ENCODE peak calls at places on chromosome 6, in six cellular contexts. A, P, I, D, Z and J are unnamed samples.

GRCh38 chr6:7591770-7592169 is 1.8 kb downstream of the SNRNP48 start:
- DNase-seq in Z (no peak), P (no peak), I (no peak), D (no peak), A (no peak), J (no peak)

GRCh38 chr6:124298682-124299081 is 495.0 kb downstream of the NKAIN2 start:
- DNase-seq in P (no peak), I (no peak), Z (no peak), A (peak; percentile 31), D (no peak), J (no peak)

GRCh38 chr6:97947841-97948240 is 664.8 kb upstream of the MMS22L start:
- DNase-seq in P (no peak), Z (no peak), D (peak; percentile 9), A (peak; percentile 100), I (peak; percentile 82), J (peak; percentile 25)

GRCh38 chr6:109345986-109346385 is 36.3 kb downstream of the CD164 start:
- DNase-seq in Z (no peak), A (no peak), P (no peak), D (no peak), I (no peak), J (no peak)

GRCh38 chr6:131694832-131695426 is 6.3 kb downstream of the OR2A4 start:
- DNase-seq in P (peak; percentile 50), Z (no peak), I (peak; percentile 47), A (peak; percentile 16), D (peak; percentile 66), J (peak; percentile 74)

GRCh38 chr6:20313086-20313485 is 88.6 kb upstream of the E2F3 start:
- DNase-seq in D (no peak), I (no peak), Z (no peak), A (no peak), P (no peak), J (no peak)

GRCh38 chr6:2793491-2794151 is 28.4 kb downstream of the WRNIP1 start:
- DNase-seq in P (no peak), D (no peak), A (no peak), Z (no peak), I (no peak), J (peak; percentile 17)

GRCh38 chr6:160088069-160088773 is 33.4 kb upstream of the SLC22A1 start:
- DNase-seq in P (peak; percentile 76), A (peak; percentile 24), D (peak; percentile 71), Z (no peak), I (peak; percentile 4), J (peak; percentile 86)

GRCh38 chr6:122472022-122472340 is 374 bp upstream of the SERINC1 start:
- DNase-seq in D (no peak), I (no peak), P (no peak), Z (no peak), A (no peak), J (no peak)

GRCh38 chr6:106600329-106600728 is 29.0 kb downstream of the RTN4IP1 start:
- DNase-seq in Z (no peak), D (no peak), I (no peak), P (no peak), A (no peak), J (no peak)

GRCh38 chr6:136324981-136325380 is 35.3 kb upstream of the BCLAF1 start:
- DNase-seq in P (no peak), I (no peak), D (no peak), A (no peak), Z (no peak), J (no peak)

GRCh38 chr6:81894286-81894685 is 141.8 kb upstream of the TENT5A start:
- DNase-seq in P (peak; percentile 43), D (peak; percentile 36), Z (no peak), I (no peak), A (no peak), J (peak; percentile 88)

GRCh38 chr6:133752129-133752528 is 136.8 kb upstream of the TCF21 start:
- DNase-seq in I (no peak), A (no peak), D (no peak), Z (no peak), P (no peak), J (no peak)

GRCh38 chr6:46903175-46903574 is 18.6 kb downstream of the ADGRF5 start:
- DNase-seq in A (no peak), I (no peak), Z (no peak), D (no peak), P (no peak), J (no peak)

GRCh38 chr6:157281570-157281969 is 41.7 kb downstream of the TMEM242 start:
- DNase-seq in Z (no peak), D (peak; percentile 7), A (no peak), P (no peak), I (no peak), J (no peak)

GRCh38 chr6:125057392-125058246 is 95.4 kb downstream of the RNF217 start:
- DNase-seq in A (no peak), Z (no peak), P (no peak), D (no peak), I (no peak), J (no peak)

GRCh38 chr6:99822741-99823512 is 171.1 kb downstream of the MCHR2 start:
- DNase-seq in Z (no peak), P (peak; percentile 38), D (peak; percentile 16), I (peak; percentile 37), A (peak; percentile 34), J (peak; percentile 76)

GRCh38 chr6:40328376-40328987 is 258.7 kb downstream of the LRFN2 start:
- DNase-seq in P (no peak), I (peak; percentile 33), Z (no peak), D (no peak), A (no peak), J (no peak)

GRCh38 chr6:169189686-169190085 is 64.0 kb downstream of the THBS2 start:
- DNase-seq in I (no peak), A (no peak), P (no peak), D (no peak), Z (no peak), J (peak; percentile 32)

GRCh38 chr6:15473741-15474161 is 189.1 kb downstream of the DTNBP1 start:
- DNase-seq in D (peak; percentile 56), A (no peak), Z (no peak), P (no peak), I (no peak), J (peak; percentile 86)

GRCh38 chr6:118784641-118785164 is 109.2 kb upstream of the ASF1A start:
- DNase-seq in D (no peak), A (no peak), P (no peak), I (no peak), Z (no peak), J (no peak)

GRCh38 chr6:49072146-49072545 is 390.9 kb downstream of the MMUT start:
- DNase-seq in D (no peak), Z (no peak), A (no peak), I (no peak), P (no peak), J (no peak)

GRCh38 chr6:13049666-13050254 is 278.6 kb downstream of the TBC1D7 start:
- DNase-seq in A (no peak), P (no peak), I (no peak), D (no peak), Z (no peak), J (no peak)
- TF ChIP-seq CTCF in A (peak; percentile 6), P (no peak), I (peak; percentile 9), D (no peak), Z (no peak), J (no peak)

GRCh38 chr6:26342106-26342999 is 22.6 kb upstream of the BTN3A2 start:
- DNase-seq in D (peak; percentile 62), Z (no peak), A (no peak), P (no peak), I (no peak), J (peak; percentile 30)
- H3K4me3 ChIP-seq in D (peak overlapping the region; percentile 45), Z (no peak overlapping the region), A (peak overlapping the region; percentile 15), P (peak overlapping the region; percentile 47), I (peak overlapping the region; percentile 30), J (no peak overlapping the region)

GRCh38 chr6:33686225-33686742 is 25.2 kb downstream of the UQCC2 start:
- DNase-seq in A (no peak), I (no peak), Z (no peak), D (no peak), P (no peak), J (no peak)

GRCh38 chr6:33684428-33684896 is 27.0 kb downstream of the UQCC2 start:
- DNase-seq in D (no peak), I (no peak), Z (peak; percentile 52), P (no peak), A (no peak), J (no peak)

GRCh38 chr6:33685411-33686224 is 25.9 kb downstream of the UQCC2 start:
- DNase-seq in I (no peak), D (no peak), A (no peak), P (no peak), Z (no peak), J (no peak)

GRCh38 chr6:33683576-33684427 is 27.7 kb downstream of the UQCC2 start:
- DNase-seq in I (no peak), A (no peak), P (no peak), Z (no peak), D (no peak), J (no peak)

GRCh38 chr6:33684983-33685382 is 26.5 kb downstream of the UQCC2 start:
- DNase-seq in Z (peak; percentile 63), P (no peak), I (no peak), A (no peak), D (no peak), J (no peak)
- TF ChIP-seq CTCF in Z (no peak), P (no peak), I (no peak), A (no peak), D (no peak), J (no peak)

GRCh38 chr6:121435444-121436069 is at the start of gene GJA1:
- DNase-seq in A (peak; percentile 81), I (no peak), Z (no peak), P (peak; percentile 46), D (peak; percentile 85), J (peak; percentile 85)

GRCh38 chr6:121436966-121437756 is 1.7 kb downstream of the GJA1 start:
- DNase-seq in A (no peak), D (peak; percentile 48), Z (peak; percentile 66), I (no peak), P (peak; percentile 11), J (peak; percentile 73)

GRCh38 chr6:121439456-121440250 is 4.2 kb downstream of the GJA1 start:
- DNase-seq in Z (no peak), I (no peak), D (no peak), A (no peak), P (no peak), J (no peak)

GRCh38 chr6:121436172-121436965 is 923 bp downstream of the GJA1 start:
- DNase-seq in A (no peak), P (no peak), I (no peak), D (no peak), Z (no peak), J (peak; percentile 38)

GRCh38 chr6:121437861-121438651 is 2.6 kb downstream of the GJA1 start:
- DNase-seq in P (no peak), D (peak; percentile 60), I (no peak), Z (no peak), A (no peak), J (peak; percentile 46)
- H3K4me3 ChIP-seq in P (peak overlapping the region; percentile 87), D (peak overlapping the region; percentile 86), I (no peak overlapping the region), Z (peak overlapping the region; percentile 65), A (peak overlapping the region; percentile 95), J (peak overlapping the region; percentile 74)